ENCODE peak calls at places on chromosome 9, in six cellular contexts. C, F, O, Y, U and K are unnamed samples.
A peak's percentile ranks its signal among the peaks of the same experiment; 100 is the strongest.

GRCh38 chr9:36802171-36802920 is 229.7 kb downstream of the MELK start:
- DNase-seq in C (no peak), F (no peak), O (peak; percentile 66), Y (no peak), U (no peak), K (peak; percentile 27)

GRCh38 chr9:86515221-86515620 is 161.0 kb upstream of the TUT7 start:
- DNase-seq in C (no peak), F (no peak), O (no peak), Y (no peak), U (no peak), K (no peak)

GRCh38 chr9:98207606-98208005 is 15.2 kb upstream of the CORO2A start:
- DNase-seq in C (no peak), F (no peak), O (peak; percentile 20), Y (no peak), U (no peak), K (no peak)

GRCh38 chr9:42386477-42386876 is 203.0 kb downstream of the SPATA31A6 start:
- DNase-seq in C (no peak), F (no peak), O (no peak), Y (peak; percentile 38), U (no peak), K (no peak)

GRCh38 chr9:107735821-107736220 is 246.3 kb upstream of the KLF4 start:
- DNase-seq in C (no peak), F (no peak), O (no peak), Y (no peak), U (no peak), K (no peak)

GRCh38 chr9:97415146-97415545 is 3.2 kb downstream of the TDRD7 start:
- DNase-seq in C (no peak), F (no peak), O (no peak), Y (no peak), U (no peak), K (no peak)

GRCh38 chr9:133842174-133842573 is 104.0 kb upstream of the SARDH start:
- DNase-seq in C (no peak), F (no peak), O (no peak), Y (no peak), U (no peak), K (no peak)

GRCh38 chr9:30796806-30797205 is 1587.6 kb upstream of the ACO1 start:
- DNase-seq in C (no peak), F (no peak), O (no peak), Y (no peak), U (no peak), K (peak; percentile 11)

GRCh38 chr9:71209890-71210289 is 88.5 kb upstream of the TRPM3 start:
- DNase-seq in C (no peak), F (no peak), O (no peak), Y (no peak), U (no peak), K (no peak)

GRCh38 chr9:133275105-133276000 is at the start of gene ABO:
- DNase-seq in C (peak; percentile 63), F (no peak), O (no peak), Y (peak; percentile 49), U (no peak), K (no peak)

GRCh38 chr9:33329996-33330395 is 39.7 kb downstream of the NFX1 start:
- DNase-seq in C (no peak), F (no peak), O (peak; percentile 87), Y (no peak), U (no peak), K (peak; percentile 56)

GRCh38 chr9:36632892-36633291 is 60.2 kb downstream of the MELK start:
- DNase-seq in C (no peak), F (peak; percentile 26), O (peak; percentile 51), Y (peak; percentile 33), U (peak; percentile 8), K (peak; percentile 67)

GRCh38 chr9:133522073-133522910 is 2.5 kb downstream of the MYMK start:
- DNase-seq in C (no peak), F (no peak), O (no peak), Y (no peak), U (no peak), K (no peak)

GRCh38 chr9:138077126-138077525 is 199.5 kb downstream of the CACNA1B start:
- DNase-seq in C (peak; percentile 3), F (no peak), O (no peak), Y (no peak), U (no peak), K (no peak)

DNA sequence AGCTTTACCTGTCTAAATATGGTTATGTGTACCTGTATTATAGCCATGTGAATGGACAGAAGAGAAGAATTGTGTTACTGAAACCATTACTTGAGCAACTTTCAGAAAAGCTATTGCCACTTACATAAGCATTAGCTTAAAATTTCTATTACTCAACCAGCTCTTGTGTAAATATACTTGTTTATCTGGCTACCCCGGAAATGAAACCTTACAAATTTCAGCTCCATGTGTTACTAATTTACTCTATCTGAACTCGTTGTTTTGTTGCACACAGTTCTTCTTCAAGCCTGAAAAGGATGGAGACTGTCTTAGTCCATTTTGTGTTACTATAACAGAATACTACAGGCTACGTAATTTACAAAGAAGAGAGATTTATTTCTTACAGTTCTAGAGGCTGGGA is 22.5 kb upstream of the ADAMTSL1 start:
- DNase-seq in C (no peak), F (no peak), O (peak; percentile 26), Y (no peak), U (no peak), K (peak; percentile 20)
- TF ChIP-seq CTCF in C (no peak), F (no peak), O (no peak), Y (no peak), U (no peak), K (no peak)

GRCh38 chr9:115291841-115292240 is 173.9 kb upstream of the TNC start:
- DNase-seq in C (no peak), F (no peak), O (peak; percentile 52), Y (no peak), U (no peak), K (no peak)
- TF ChIP-seq CTCF in C (no peak), F (no peak), O (no peak), Y (no peak), U (no peak), K (no peak)

GRCh38 chr9:16715404-16715803 is 155.1 kb downstream of the BNC2 start:
- DNase-seq in C (no peak), F (peak; percentile 64), O (peak; percentile 73), Y (no peak), U (peak; percentile 71), K (peak; percentile 65)
- TF ChIP-seq CTCF in C (no peak), F (no peak), O (no peak), Y (no peak), U (peak; percentile 4), K (no peak)

GRCh38 chr9:129384138-129384886 is 206.3 kb upstream of the IER5L start:
- DNase-seq in C (no peak), F (no peak), O (no peak), Y (no peak), U (no peak), K (no peak)

GRCh38 chr9:129384887-129385614 is 207.0 kb upstream of the IER5L start:
- DNase-seq in C (no peak), F (no peak), O (no peak), Y (no peak), U (no peak), K (no peak)

GRCh38 chr9:129382281-129383004 is 204.4 kb upstream of the IER5L start:
- DNase-seq in C (no peak), F (no peak), O (no peak), Y (peak; percentile 34), U (no peak), K (no peak)

GRCh38 chr9:129383005-129383414 is 204.9 kb upstream of the IER5L start:
- DNase-seq in C (peak; percentile 50), F (no peak), O (no peak), Y (no peak), U (no peak), K (no peak)

GRCh38 chr9:129383415-129384088 is 205.5 kb upstream of the IER5L start:
- DNase-seq in C (peak; percentile 85), F (peak; percentile 29), O (peak; percentile 56), Y (peak; percentile 90), U (peak; percentile 44), K (peak; percentile 69)
- TF ChIP-seq CTCF in C (no peak), F (no peak), O (peak; percentile 21), Y (no peak), U (no peak), K (no peak)

GRCh38 chr9:129633207-129633606 is 7.2 kb downstream of the NTMT1 start:
- DNase-seq in C (no peak), F (no peak), O (no peak), Y (no peak), U (no peak), K (no peak)
- TF ChIP-seq CTCF in C (no peak), F (no peak), O (no peak), Y (no peak), U (no peak), K (no peak)

GRCh38 chr9:127868278-127868903 is 9.1 kb downstream of the AK1 start:
- DNase-seq in C (no peak), F (no peak), O (no peak), Y (no peak), U (no peak), K (no peak)

GRCh38 chr9:127863179-127863578 is 8.7 kb upstream of the ENG start:
- DNase-seq in C (no peak), F (no peak), O (no peak), Y (no peak), U (no peak), K (no peak)

GRCh38 chr9:127866535-127866934 is 10.9 kb downstream of the AK1 start:
- DNase-seq in C (no peak), F (no peak), O (no peak), Y (peak; percentile 79), U (no peak), K (no peak)

GRCh38 chr9:127867356-127868277 is 9.9 kb downstream of the AK1 start:
- DNase-seq in C (peak; percentile 66), F (no peak), O (no peak), Y (no peak), U (no peak), K (no peak)

DNA sequence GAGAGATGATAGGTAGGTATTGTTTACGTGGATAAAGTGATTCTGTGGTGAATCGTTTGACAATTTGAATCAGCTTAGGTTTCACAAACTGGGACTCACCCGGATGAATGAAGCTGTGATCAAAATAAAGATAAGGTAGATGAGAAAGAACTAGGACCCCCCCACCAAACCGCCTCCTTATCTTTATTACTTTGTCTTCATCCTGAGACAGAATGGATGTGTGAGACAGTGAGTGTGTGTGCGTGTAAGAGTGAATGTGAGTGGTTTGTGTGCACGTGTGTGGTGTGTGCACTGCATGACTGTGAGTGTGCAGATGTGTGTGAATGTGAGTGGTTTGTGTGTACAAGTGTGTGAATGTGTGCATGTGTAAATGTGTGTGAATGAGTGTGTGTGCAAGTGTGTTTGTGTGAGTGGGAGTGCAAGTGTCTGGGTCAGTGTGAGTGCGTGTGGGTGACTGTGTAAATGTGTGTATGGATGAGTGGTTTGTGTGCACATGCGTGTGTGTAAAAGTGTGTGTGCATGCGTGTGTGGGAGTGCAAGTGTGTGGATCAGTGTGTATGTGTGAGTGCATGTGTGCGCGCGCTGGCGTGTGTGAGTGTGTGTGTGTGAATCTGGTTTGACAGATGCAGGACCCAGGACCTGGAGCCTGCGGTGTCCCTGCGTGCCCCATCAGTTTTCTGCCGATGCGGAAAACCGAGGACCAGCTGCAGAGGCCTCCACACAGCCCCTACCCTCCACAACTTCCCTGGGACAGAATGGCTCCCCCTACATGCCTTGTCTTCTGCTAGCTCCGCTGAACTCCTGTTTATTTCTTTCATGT is 11.4 kb upstream of the ENG start:
- DNase-seq in C (no peak), F (no peak), O (no peak), Y (no peak), U (no peak), K (no peak)
- TF ChIP-seq CTCF in C (no peak), F (no peak), O (no peak), Y (no peak), U (no peak), K (no peak)